ENCODE peak calls at places on chromosomes 5 and 9, in nine cellular contexts. T is PC-3; N is brain microvascular endothelial cell; L is heart right ventricle; Z is right cardiac atrium; D is CD8-positive, alpha-beta T cell; R is cardiac muscle cell; E is tibial nerve; H is pancreas. F is an unnamed sample.
A peak's percentile ranks its signal among the peaks of the same experiment; 100 is the strongest.

GRCh38 chr9:96567203-96567700 is 52.4 kb downstream of the CDC14B start:
- DNase-seq in R (peak; percentile 29), N (no peak), T (no peak), Z (no peak), D (peak; percentile 16), H (no peak), E (no peak), L (no peak), F (no peak)

GRCh38 chr5:78511116-78511906 is 137.3 kb downstream of the LHFPL2 start:
- DNase-seq in N (no peak), E (no peak), T (no peak), D (no peak), H (peak; percentile 40), L (no peak), Z (peak; percentile 77), R (no peak), F (no peak)

GRCh38 chr9:110578896-110579752 is at the start of gene SVEP1:
- DNase-seq in N (peak; percentile 44), E (peak; percentile 35), T (no peak), L (peak; percentile 46), D (no peak), H (peak; percentile 35), R (peak; percentile 75), Z (peak; percentile 85), F (no peak)

GRCh38 chr9:37056521-37056920 is 22.5 kb upstream of the PAX5 start:
- DNase-seq in D (no peak), L (no peak), N (no peak), T (no peak), R (no peak), E (no peak), H (no peak), Z (no peak), F (no peak)

GRCh38 chr5:150399158-150400019 is 13.3 kb downstream of the CD74 start:
- DNase-seq in E (no peak), N (no peak), D (no peak), T (no peak), H (no peak), Z (no peak), R (peak; percentile 18), L (no peak), F (no peak)

GRCh38 chr9:105921057-105921721 is 226.8 kb downstream of the TMEM38B start:
- DNase-seq in H (no peak), N (peak; percentile 50), D (no peak), R (peak; percentile 3), L (no peak), E (no peak), Z (no peak), T (no peak), F (no peak)

GRCh38 chr5:135246923-135247795 is 151.9 kb downstream of the MACROH2A1 start:
- DNase-seq in E (no peak), D (no peak), T (peak; percentile 90), Z (no peak), R (peak; percentile 90), H (no peak), N (peak; percentile 88), L (no peak), F (no peak)

GRCh38 chr5:75465480-75465879 is 45.9 kb downstream of the CERT1 start:
- DNase-seq in T (no peak), E (no peak), Z (no peak), L (peak; percentile 9), N (peak; percentile 67), R (peak; percentile 82), D (no peak), H (no peak), F (no peak)

GRCh38 chr5:151463137-151464029 is 16.0 kb downstream of the SLC36A1 start:
- DNase-seq in T (peak; percentile 41), Z (no peak), R (no peak), D (no peak), N (no peak), E (no peak), L (no peak), H (no peak), F (no peak)

GRCh38 chr9:97853056-97853843 is at the start of gene FOXE1:
- DNase-seq in N (no peak), H (no peak), Z (no peak), E (no peak), D (no peak), R (no peak), L (no peak), T (no peak), F (no peak)
- H3K27me3 ChIP-seq in N (peaks cover 97% of the 10 kb centered on the region), H (peaks cover 26% of the 10 kb centered on the region), Z (no peaks in the 10 kb centered on the region), E (no peaks in the 10 kb centered on the region), D (peaks cover 73% of the 10 kb centered on the region), R (peaks cover 100% of the 10 kb centered on the region), L (peaks cover 98% of the 10 kb centered on the region), T (no peaks in the 10 kb centered on the region), F (peaks cover 82% of the 10 kb centered on the region)

GRCh38 chr5:146073239-146073900 is 32.0 kb downstream of the PLAC8L1 start:
- DNase-seq in Z (no peak), L (no peak), H (no peak), R (no peak), N (no peak), T (no peak), E (no peak), D (no peak), F (no peak)
- H3K4me3 ChIP-seq in Z (no peak overlapping the region), L (no peak overlapping the region), H (no peak overlapping the region), R (no peak overlapping the region), N (no peak overlapping the region), T (no peak overlapping the region), E (no peak overlapping the region), D (no peak overlapping the region), F (no peak overlapping the region)

DNA sequence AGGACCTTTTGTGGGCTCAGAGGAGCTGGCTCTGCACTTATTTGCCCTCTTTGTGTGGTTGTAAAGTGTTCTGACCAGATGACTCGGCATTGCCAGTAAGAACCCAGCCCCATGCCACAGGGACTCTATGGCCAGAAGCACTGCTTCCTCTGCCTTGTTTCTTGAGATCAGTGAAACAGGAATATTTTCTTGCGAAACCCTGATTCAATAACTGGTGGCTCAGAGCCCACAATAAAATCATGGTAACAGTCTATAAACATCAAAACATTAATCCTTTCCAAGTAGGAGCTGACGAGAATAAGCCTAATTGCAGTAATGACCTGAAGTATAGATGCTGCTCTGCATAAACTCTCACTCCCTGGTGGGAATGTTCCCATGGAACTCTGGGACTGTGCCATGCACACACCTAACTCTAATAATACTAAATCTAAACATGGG is 344.3 kb downstream of the ZNF608 start:
- DNase-seq in Z (peak; percentile 77), D (no peak), E (peak; percentile 29), R (peak; percentile 14), H (no peak), T (peak; percentile 37), L (no peak), N (no peak), F (no peak)
- H3K27ac ChIP-seq in Z (peak overlapping the region; percentile 51), D (no peak overlapping the region), E (peak overlapping the region; percentile 15), R (peak overlapping the region; percentile 31), H (no peak overlapping the region), T (peak overlapping the region; percentile 43), L (no peak overlapping the region), N (no peak overlapping the region), F (no peak overlapping the region)

DNA sequence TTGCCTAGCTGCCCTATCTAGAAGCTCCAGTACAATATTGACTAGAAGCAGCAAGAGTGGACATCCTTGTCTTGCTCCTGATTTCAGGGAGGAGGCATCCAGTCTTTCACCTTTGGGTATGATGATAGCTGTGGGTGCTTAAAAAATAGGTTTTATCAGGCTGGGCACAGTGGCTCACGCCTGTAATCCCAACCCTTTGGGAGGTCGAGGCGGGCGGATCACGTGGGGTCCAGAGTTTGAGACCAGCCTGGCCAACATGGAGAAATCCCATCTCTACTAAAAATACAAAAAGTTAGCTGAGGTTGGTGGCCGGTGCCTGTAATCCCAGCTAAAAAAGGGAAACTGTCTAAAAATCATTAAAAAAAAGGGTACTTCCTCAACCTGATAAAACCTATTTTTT is 2.0 kb upstream of the CAMSAP1 start:
- DNase-seq in Z (no peak), N (no peak), E (no peak), D (no peak), R (no peak), L (no peak), T (no peak), H (no peak), F (no peak)
- H3K27me3 ChIP-seq in Z (no peaks in the 10 kb centered on the region), N (no peaks in the 10 kb centered on the region), E (no peaks in the 10 kb centered on the region), D (no peaks in the 10 kb centered on the region), R (no peaks in the 10 kb centered on the region), L (no peaks in the 10 kb centered on the region), T (no peaks in the 10 kb centered on the region), H (no peaks in the 10 kb centered on the region), F (no peaks in the 10 kb centered on the region)

DNA sequence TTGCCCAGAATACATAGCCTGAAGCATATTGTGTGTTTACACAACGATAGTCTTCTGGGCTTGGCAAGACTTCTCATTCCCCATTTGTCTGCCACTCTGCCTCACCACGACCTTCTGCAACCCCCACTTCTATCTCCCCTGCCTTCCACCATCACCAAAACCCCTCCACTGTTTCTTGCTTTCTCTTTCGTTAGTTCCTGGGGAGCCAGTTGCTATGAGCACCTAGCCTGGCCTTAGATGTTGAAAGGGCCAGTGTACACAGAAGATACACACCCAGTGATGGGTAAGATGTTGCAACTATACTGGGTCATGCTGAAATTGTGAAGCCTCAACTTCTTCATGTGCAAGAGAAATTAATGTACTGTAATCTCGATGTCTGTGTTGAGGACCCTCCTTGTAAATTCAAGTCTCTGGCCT is 961 bp upstream of the RNF145 start:
- DNase-seq in E (no peak), Z (no peak), N (no peak), R (peak; percentile 35), H (no peak), D (no peak), L (no peak), T (peak; percentile 56), F (no peak)
- H3K4me3 ChIP-seq in E (no peak overlapping the region), Z (no peak overlapping the region), N (no peak overlapping the region), R (no peak overlapping the region), H (no peak overlapping the region), D (no peak overlapping the region), L (no peak overlapping the region), T (peak overlapping the region; percentile 69), F (peak overlapping the region; percentile 75)

GRCh38 chr5:127943061-127943371 is 140.6 kb upstream of the SLC12A2 start:
- DNase-seq in H (no peak), E (no peak), D (no peak), N (no peak), L (no peak), T (no peak), Z (no peak), R (no peak), F (no peak)
- H3K27ac ChIP-seq in H (no peak overlapping the region), E (no peak overlapping the region), D (no peak overlapping the region), N (no peak overlapping the region), L (no peak overlapping the region), T (peak overlapping the region; percentile 83), Z (no peak overlapping the region), R (no peak overlapping the region), F (no peak overlapping the region)

F was measured in CD8-positive, alpha-beta memory T cell.